ENCODE peak calls at places on chromosomes 12 and 14, in six cellular contexts. One of them, this sample, is unnamed.

GRCh38 chr12:54658306-54659264 is 10.4 kb upstream of the DCD start:
- DNase-seq in H9: peak; percentile 92
- DNase-seq in trophoblast cell: peak; percentile 94
- DNase-seq in H1: peak; percentile 87
- DNase-seq in mesenchymal stem cell: no peak
- DNase-seq in IMR-90: peak; percentile 6
- DNase-seq in this sample: no peak

GRCh38 chr14:100872241-100872640 is 31.3 kb downstream of the RTL1 start:
- DNase-seq in mesenchymal stem cell: no peak
- DNase-seq in IMR-90: peak; percentile 43
- DNase-seq in trophoblast cell: no peak
- DNase-seq in H1: no peak
- DNase-seq in H9: no peak
- DNase-seq in this sample: no peak

GRCh38 chr12:66467932-66468331 is 165.6 kb downstream of the HELB start:
- DNase-seq in H9: no peak
- DNase-seq in IMR-90: peak; percentile 17
- DNase-seq in mesenchymal stem cell: no peak
- DNase-seq in trophoblast cell: no peak
- DNase-seq in H1: no peak
- DNase-seq in this sample: no peak

GRCh38 chr14:69652942-69653680 is 41.7 kb downstream of the SUSD6 start:
- DNase-seq in trophoblast cell: peak; percentile 13
- DNase-seq in IMR-90: peak; percentile 47
- DNase-seq in mesenchymal stem cell: no peak
- DNase-seq in H1: no peak
- DNase-seq in H9: no peak
- DNase-seq in this sample: no peak

GRCh38 chr14:102949062-102949800 is 26.8 kb downstream of the AMN start:
- DNase-seq in H1: no peak
- DNase-seq in IMR-90: peak; percentile 58
- DNase-seq in trophoblast cell: peak; percentile 23
- DNase-seq in H9: no peak
- DNase-seq in mesenchymal stem cell: peak; percentile 62
- DNase-seq in this sample: no peak

GRCh38 chr12:121788176-121788818 is 5.2 kb downstream of the RHOF start:
- DNase-seq in IMR-90: no peak
- DNase-seq in mesenchymal stem cell: no peak
- DNase-seq in trophoblast cell: no peak
- DNase-seq in H9: no peak
- DNase-seq in H1: no peak
- DNase-seq in this sample: no peak

GRCh38 chr14:74945261-74945851 is 10.0 kb downstream of the PGF start:
- DNase-seq in H9: peak; percentile 82
- DNase-seq in mesenchymal stem cell: peak; percentile 53
- DNase-seq in IMR-90: no peak
- DNase-seq in H1: peak; percentile 93
- DNase-seq in trophoblast cell: no peak
- DNase-seq in this sample: peak; percentile 53

GRCh38 chr14:92513966-92514843 is 624 bp downstream of the RIN3 start:
- DNase-seq in H9: peak; percentile 50
- DNase-seq in mesenchymal stem cell: peak; percentile 54
- DNase-seq in trophoblast cell: peak; percentile 32
- DNase-seq in H1: peak; percentile 61
- DNase-seq in IMR-90: peak; percentile 22
- DNase-seq in this sample: no peak

GRCh38 chr12:115873416-115874082 is 403.9 kb downstream of the MED13L start:
- DNase-seq in mesenchymal stem cell: no peak
- DNase-seq in H9: no peak
- DNase-seq in IMR-90: no peak
- DNase-seq in trophoblast cell: no peak
- DNase-seq in H1: no peak
- DNase-seq in this sample: no peak

GRCh38 chr14:104985675-104986486 is at the start of gene CLBA1:
- DNase-seq in H9: peak; percentile 86
- DNase-seq in IMR-90: peak; percentile 87
- DNase-seq in trophoblast cell: peak; percentile 90
- DNase-seq in H1: peak; percentile 84
- DNase-seq in mesenchymal stem cell: peak; percentile 90
- DNase-seq in this sample: peak; percentile 84

GRCh38 chr14:105013150-105013787 is 7.6 kb downstream of the CDCA4 start:
- DNase-seq in H1: no peak
- DNase-seq in H9: no peak
- DNase-seq in trophoblast cell: no peak
- DNase-seq in mesenchymal stem cell: no peak
- DNase-seq in IMR-90: peak; percentile 10
- DNase-seq in this sample: no peak

GRCh38 chr12:47896633-47897032 is 8.2 kb downstream of the VDR start:
- DNase-seq in trophoblast cell: no peak
- DNase-seq in mesenchymal stem cell: no peak
- DNase-seq in H9: no peak
- DNase-seq in IMR-90: no peak
- DNase-seq in H1: no peak
- DNase-seq in this sample: no peak

GRCh38 chr12:5511644-5512584 is 80.0 kb downstream of the NTF3 start:
- DNase-seq in H1: peak; percentile 77
- DNase-seq in trophoblast cell: no peak
- DNase-seq in IMR-90: peak; percentile 44
- DNase-seq in H9: peak; percentile 61
- DNase-seq in mesenchymal stem cell: no peak
- DNase-seq in this sample: no peak

GRCh38 chr12:121781751-121782615 is 11.5 kb downstream of the RHOF start:
- DNase-seq in IMR-90: peak; percentile 72
- DNase-seq in trophoblast cell: no peak
- DNase-seq in mesenchymal stem cell: peak; percentile 61
- DNase-seq in H1: no peak
- DNase-seq in H9: peak; percentile 38
- DNase-seq in this sample: no peak

GRCh38 chr12:125092872-125093680 is 27.8 kb downstream of the AACS start:
- DNase-seq in trophoblast cell: no peak
- DNase-seq in IMR-90: peak; percentile 66
- DNase-seq in mesenchymal stem cell: no peak
- DNase-seq in H1: no peak
- DNase-seq in H9: peak; percentile 44
- DNase-seq in this sample: no peak

GRCh38 chr12:53862831-53863230 is 75.8 kb upstream of the HOXC13 start:
- DNase-seq in IMR-90: peak; percentile 2
- DNase-seq in H9: no peak
- DNase-seq in mesenchymal stem cell: no peak
- DNase-seq in trophoblast cell: peak; percentile 77
- DNase-seq in H1: no peak
- DNase-seq in this sample: no peak

GRCh38 chr14:102592969-102593840 is 756 bp downstream of the RCOR1 start:
- DNase-seq in trophoblast cell: no peak
- DNase-seq in mesenchymal stem cell: peak; percentile 65
- DNase-seq in H9: no peak
- DNase-seq in IMR-90: peak; percentile 26
- DNase-seq in H1: peak; percentile 73
- DNase-seq in this sample: peak; percentile 48

GRCh38 chr14:106831322-106831720 is 1304.9 kb downstream of the TMEM121 start:
- DNase-seq in IMR-90: no peak
- DNase-seq in H1: peak; percentile 47
- DNase-seq in mesenchymal stem cell: no peak
- DNase-seq in trophoblast cell: no peak
- DNase-seq in H9: no peak
- DNase-seq in this sample: no peak

GRCh38 chr12:53059434-53060063 is 9.7 kb downstream of the TNS2 start:
- DNase-seq in trophoblast cell: no peak
- DNase-seq in H1: no peak
- DNase-seq in mesenchymal stem cell: no peak
- DNase-seq in IMR-90: no peak
- DNase-seq in H9: no peak
- DNase-seq in this sample: no peak

GRCh38 chr12:59134750-59135149 is 214.4 kb upstream of the LRIG3 start:
- DNase-seq in H1: no peak
- DNase-seq in mesenchymal stem cell: no peak
- DNase-seq in IMR-90: no peak
- DNase-seq in trophoblast cell: no peak
- DNase-seq in H9: no peak
- DNase-seq in this sample: no peak

GRCh38 chr14:86847176-86847575 is 1145.8 kb downstream of the GALC start:
- DNase-seq in H9: no peak
- DNase-seq in IMR-90: peak; percentile 51
- DNase-seq in trophoblast cell: no peak
- DNase-seq in mesenchymal stem cell: peak; percentile 46
- DNase-seq in H1: no peak
- DNase-seq in this sample: no peak

GRCh38 chr14:58107947-58108552 is 44.0 kb downstream of the ARMH4 start:
- DNase-seq in H1: no peak
- DNase-seq in H9: no peak
- DNase-seq in mesenchymal stem cell: peak; percentile 65
- DNase-seq in IMR-90: peak; percentile 79
- DNase-seq in trophoblast cell: peak; percentile 27
- DNase-seq in this sample: peak; percentile 35

GRCh38 chr14:72554401-72554800 is 339.5 kb downstream of the DPF3 start:
- DNase-seq in IMR-90: no peak
- DNase-seq in H1: no peak
- DNase-seq in trophoblast cell: no peak
- DNase-seq in H9: no peak
- DNase-seq in mesenchymal stem cell: no peak
- DNase-seq in this sample: no peak

GRCh38 chr12:76199808-76200207 is 115.3 kb upstream of the NAP1L1 start:
- DNase-seq in IMR-90: peak; percentile 89
- DNase-seq in trophoblast cell: no peak
- DNase-seq in mesenchymal stem cell: peak; percentile 90
- DNase-seq in H1: no peak
- DNase-seq in H9: no peak
- DNase-seq in this sample: no peak

GRCh38 chr12:94429633-94430032 is 30.0 kb downstream of the CEP83 start:
- DNase-seq in IMR-90: no peak
- DNase-seq in H9: peak; percentile 61
- DNase-seq in H1: no peak
- DNase-seq in trophoblast cell: no peak
- DNase-seq in mesenchymal stem cell: peak; percentile 19
- DNase-seq in this sample: no peak

DNA sequence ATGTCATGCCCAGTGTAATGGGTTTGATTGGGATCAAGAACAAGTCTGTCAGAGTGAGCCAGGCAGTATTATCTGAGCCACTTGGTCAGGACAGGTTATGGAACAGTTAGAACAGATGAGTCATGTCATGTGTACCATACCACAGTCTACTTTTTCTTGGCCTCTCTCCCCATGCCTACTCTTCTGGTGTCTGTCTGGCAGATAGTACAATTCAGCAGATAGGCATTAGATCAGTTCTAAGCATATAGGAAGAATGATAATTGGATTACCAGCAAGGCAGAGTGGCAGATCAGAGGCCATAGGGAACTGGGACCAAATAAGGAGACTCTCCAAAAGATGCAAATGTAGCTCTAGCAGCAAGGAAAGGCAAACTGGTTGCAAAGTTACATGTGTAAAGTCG is 30.5 kb downstream of the FBXO34 start:
- DNase-seq in H9: no peak
- DNase-seq in mesenchymal stem cell: peak; percentile 67
- DNase-seq in H1: no peak
- DNase-seq in trophoblast cell: no peak
- DNase-seq in IMR-90: peak; percentile 63
- DNase-seq in this sample: no peak
- H2AK5ac ChIP-seq in H9: no peak overlapping the region
- H2AK5ac ChIP-seq in mesenchymal stem cell: no peak overlapping the region
- H2AK5ac ChIP-seq in H1: no peak overlapping the region
- H2AK5ac ChIP-seq in trophoblast cell: no peak overlapping the region
- H2AK5ac ChIP-seq in IMR-90: no peak overlapping the region
- H2AK5ac ChIP-seq in this sample: no peak overlapping the region

GRCh38 chr12:64610660-64611429 is 550 bp downstream of the RASSF3 start:
- DNase-seq in H9: peak; percentile 73
- DNase-seq in H1: peak; percentile 79
- DNase-seq in trophoblast cell: peak; percentile 57
- DNase-seq in IMR-90: peak; percentile 50
- DNase-seq in mesenchymal stem cell: peak; percentile 78
- DNase-seq in this sample: peak; percentile 51
- H3K23ac ChIP-seq in H9: no peak overlapping the region
- H3K23ac ChIP-seq in H1: no peak overlapping the region
- H3K23ac ChIP-seq in trophoblast cell: no peak overlapping the region
- H3K23ac ChIP-seq in IMR-90: peak overlapping the region; percentile 93
- H3K23ac ChIP-seq in mesenchymal stem cell: no peak overlapping the region
- H3K23ac ChIP-seq in this sample: peak overlapping the region; percentile 96

DNA sequence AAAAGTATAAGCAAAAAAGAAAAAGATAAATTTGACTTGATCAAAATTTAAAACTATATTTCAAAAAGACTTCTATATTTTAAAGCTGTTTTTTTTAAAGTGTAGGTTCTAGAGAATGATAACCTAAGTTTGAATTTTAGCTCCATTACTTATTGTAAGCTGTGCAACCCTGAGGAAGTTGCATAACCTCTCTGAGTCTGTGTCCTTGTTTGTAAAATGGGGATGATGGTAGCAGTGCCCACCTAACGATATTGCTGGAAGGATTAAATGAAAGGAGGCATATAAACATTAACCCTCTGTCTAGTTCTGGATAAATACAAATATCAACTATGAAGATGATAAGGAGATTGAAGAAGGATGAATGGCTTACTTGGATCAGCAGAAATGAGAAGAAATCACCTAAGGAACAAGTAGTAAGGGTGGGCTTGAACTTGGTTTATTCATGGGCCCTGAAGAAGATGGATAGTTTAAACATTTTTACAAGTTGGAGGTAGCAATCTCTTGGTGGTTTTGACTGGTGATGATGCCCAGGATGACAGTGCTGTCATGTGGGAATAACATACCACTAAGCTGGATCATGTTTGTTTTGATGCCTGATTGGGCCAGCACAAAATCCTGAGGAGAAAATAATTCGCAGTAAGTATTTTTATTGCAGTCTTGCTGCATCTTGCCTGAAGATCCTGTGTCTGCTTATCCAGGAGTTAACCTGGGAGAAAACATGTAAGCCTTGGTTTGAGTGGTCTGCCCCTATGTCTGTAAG is 35.0 kb downstream of the TXNRD1 start:
- DNase-seq in IMR-90: no peak
- DNase-seq in mesenchymal stem cell: no peak
- DNase-seq in H1: no peak
- DNase-seq in H9: no peak
- DNase-seq in trophoblast cell: no peak
- DNase-seq in this sample: no peak
- H2AFZ ChIP-seq in IMR-90: no peak overlapping the region
- H2AFZ ChIP-seq in mesenchymal stem cell: no peak overlapping the region
- H2AFZ ChIP-seq in H1: no peak overlapping the region
- H2AFZ ChIP-seq in H9: no peak overlapping the region
- H2AFZ ChIP-seq in trophoblast cell: no peak overlapping the region
- H2AFZ ChIP-seq in this sample: no peak overlapping the region

DNA sequence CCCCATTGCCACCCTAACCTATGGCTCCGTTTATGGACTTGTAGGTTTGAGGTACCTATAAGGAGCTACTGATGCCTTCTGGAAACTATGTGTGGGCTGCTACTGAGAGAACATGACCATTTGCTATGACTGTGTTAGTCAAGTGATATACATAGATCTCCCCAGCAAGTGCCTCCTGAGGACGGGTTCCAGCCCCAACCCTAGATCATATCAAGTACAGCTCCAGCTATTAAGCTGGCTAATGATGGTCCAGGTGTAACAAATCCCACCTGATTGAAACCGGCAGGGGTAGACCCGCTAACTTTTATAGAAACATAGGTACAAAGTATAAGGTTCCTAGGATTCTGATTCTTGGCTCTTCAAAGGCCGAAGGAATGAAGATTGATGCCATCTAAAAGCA is 23.7 kb downstream of the NINJ2 start:
- DNase-seq in IMR-90: no peak
- DNase-seq in mesenchymal stem cell: no peak
- DNase-seq in trophoblast cell: no peak
- DNase-seq in H1: no peak
- DNase-seq in H9: no peak
- DNase-seq in this sample: no peak
- H2AK5ac ChIP-seq in IMR-90: no peak overlapping the region
- H2AK5ac ChIP-seq in mesenchymal stem cell: no peak overlapping the region
- H2AK5ac ChIP-seq in trophoblast cell: no peak overlapping the region
- H2AK5ac ChIP-seq in H1: no peak overlapping the region
- H2AK5ac ChIP-seq in H9: no peak overlapping the region
- H2AK5ac ChIP-seq in this sample: no peak overlapping the region

This sample was measured in neuronal stem cell.